ENCODE peak calls at places on chromosomes 1 and 21, in seven cellular contexts. P, O, G, Q, K, H and Z are unnamed samples.

GRCh38 chr1:39954261-39954869 is 580 bp upstream of the MFSD2A start:
- DNase-seq in P (no peak), O (no peak), G (no peak), Q (no peak), K (no peak), H (no peak), Z (no peak)

GRCh38 chr1:2229921-2230700 is 2.0 kb downstream of the SKI start:
- DNase-seq in P (no peak), O (peak), G (no peak), Q (peak), K (peak), H (peak), Z (no peak)

GRCh38 chr1:1191734-1192133 is 14.7 kb downstream of the TNFRSF18 start:
- DNase-seq in P (no peak), O (no peak), G (no peak), Q (no peak), K (no peak), H (no peak), Z (no peak)

GRCh38 chr1:3678361-3679097 is 26.2 kb downstream of the TP73 start:
- DNase-seq in P (peak), O (no peak), G (peak), Q (no peak), K (peak), H (no peak), Z (no peak)

GRCh38 chr1:27099154-27099903 is 55.6 kb downstream of the SLC9A1 start:
- DNase-seq in P (no peak), O (peak), G (peak), Q (peak), K (no peak), H (peak), Z (no peak)

GRCh38 chr1:68331117-68331865 is 99.0 kb upstream of the WLS start:
- DNase-seq in P (no peak), O (peak), G (no peak), Q (peak), K (no peak), H (no peak), Z (no peak)

GRCh38 chr21:43827015-43827611 is 37.7 kb downstream of the RRP1 start:
- DNase-seq in P (no peak), O (peak), G (no peak), Q (peak), K (no peak), H (no peak), Z (no peak)

GRCh38 chr1:158516966-158517365 is 37.2 kb downstream of the OR6Y1 start:
- DNase-seq in P (no peak), O (no peak), G (no peak), Q (no peak), K (no peak), H (no peak), Z (no peak)

GRCh38 chr1:160371691-160372208 is 4.9 kb downstream of the NHLH1 start:
- DNase-seq in P (no peak), O (no peak), G (no peak), Q (no peak), K (no peak), H (no peak), Z (no peak)

GRCh38 chr1:44806704-44807363 is at the start of gene DYNLT4:
- DNase-seq in P (no peak), O (no peak), G (no peak), Q (no peak), K (no peak), H (no peak), Z (no peak)

GRCh38 chr1:209884665-209885117 is 53.3 kb upstream of the SYT14 start:
- DNase-seq in P (no peak), O (peak), G (peak), Q (peak), K (no peak), H (peak), Z (no peak)

GRCh38 chr1:224747578-224747977 is 131.5 kb downstream of the CNIH3 start:
- DNase-seq in P (no peak), O (no peak), G (no peak), Q (peak), K (no peak), H (no peak), Z (no peak)

GRCh38 chr1:214548988-214549387 is 2.4 kb downstream of the PTPN14 start:
- DNase-seq in P (no peak), O (peak), G (no peak), Q (peak), K (no peak), H (no peak), Z (no peak)
- H3K9ac ChIP-seq in P (no peak), O (peak), G (peak), Q (peak), K (no peak), H (no peak), Z (no peak)

GRCh38 chr1:183226361-183226760 is 40.3 kb downstream of the LAMC2 start:
- DNase-seq in P (no peak), O (no peak), G (no peak), Q (no peak), K (no peak), H (no peak), Z (no peak)
- H2BK5ac ChIP-seq in P (no peak), O (no peak), G (no peak), Q (no peak), K (no peak), H (no peak), Z (no peak)

GRCh38 chr1:15408890-15409399 is 743 bp upstream of the EFHD2 start:
- DNase-seq in P (no peak), O (no peak), G (peak), Q (no peak), K (peak), H (no peak), Z (no peak)
- H3K9ac ChIP-seq in P (no peak), O (peak), G (peak), Q (peak), K (no peak), H (no peak), Z (peak)

DNA sequence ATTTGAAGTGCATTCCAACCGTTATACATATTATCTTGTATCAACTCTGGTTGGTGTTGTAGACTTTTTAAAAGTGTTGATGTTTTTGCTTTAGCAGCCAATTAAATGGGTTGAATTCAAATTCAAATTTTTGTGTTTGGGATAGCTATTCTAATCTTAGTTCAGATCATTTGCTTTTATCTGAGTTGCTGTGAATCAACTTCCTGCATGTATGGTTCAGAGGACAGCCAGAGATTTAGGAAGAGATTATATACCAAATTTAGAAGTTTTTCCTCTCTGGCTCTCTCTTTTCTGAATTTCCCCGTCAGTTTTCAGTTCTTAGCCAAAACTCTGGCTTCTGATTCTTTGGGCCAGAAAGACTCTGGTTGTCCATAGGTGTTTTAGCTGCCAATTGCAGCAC is 415.5 kb downstream of the NUF2 start:
- DNase-seq in P (no peak), O (no peak), G (peak), Q (no peak), K (no peak), H (no peak), Z (no peak)
- H2BK5ac ChIP-seq in P (no peak), O (no peak), G (no peak), Q (no peak), K (no peak), H (no peak), Z (no peak)

GRCh38 chr1:192576190-192577144 is 894 bp downstream of the RGS1 start:
- DNase-seq in P (no peak), O (peak), G (no peak), Q (no peak), K (no peak), H (no peak), Z (no peak)

GRCh38 chr1:192575499-192576189 is at the start of gene RGS1:
- DNase-seq in P (no peak), O (peak), G (no peak), Q (no peak), K (no peak), H (peak), Z (no peak)

GRCh38 chr1:192579319-192579738 is 3.8 kb downstream of the RGS1 start:
- DNase-seq in P (no peak), O (peak), G (peak), Q (peak), K (no peak), H (peak), Z (no peak)

GRCh38 chr1:192578144-192578909 is 2.8 kb downstream of the RGS1 start:
- DNase-seq in P (no peak), O (no peak), G (no peak), Q (no peak), K (no peak), H (no peak), Z (no peak)

DNA sequence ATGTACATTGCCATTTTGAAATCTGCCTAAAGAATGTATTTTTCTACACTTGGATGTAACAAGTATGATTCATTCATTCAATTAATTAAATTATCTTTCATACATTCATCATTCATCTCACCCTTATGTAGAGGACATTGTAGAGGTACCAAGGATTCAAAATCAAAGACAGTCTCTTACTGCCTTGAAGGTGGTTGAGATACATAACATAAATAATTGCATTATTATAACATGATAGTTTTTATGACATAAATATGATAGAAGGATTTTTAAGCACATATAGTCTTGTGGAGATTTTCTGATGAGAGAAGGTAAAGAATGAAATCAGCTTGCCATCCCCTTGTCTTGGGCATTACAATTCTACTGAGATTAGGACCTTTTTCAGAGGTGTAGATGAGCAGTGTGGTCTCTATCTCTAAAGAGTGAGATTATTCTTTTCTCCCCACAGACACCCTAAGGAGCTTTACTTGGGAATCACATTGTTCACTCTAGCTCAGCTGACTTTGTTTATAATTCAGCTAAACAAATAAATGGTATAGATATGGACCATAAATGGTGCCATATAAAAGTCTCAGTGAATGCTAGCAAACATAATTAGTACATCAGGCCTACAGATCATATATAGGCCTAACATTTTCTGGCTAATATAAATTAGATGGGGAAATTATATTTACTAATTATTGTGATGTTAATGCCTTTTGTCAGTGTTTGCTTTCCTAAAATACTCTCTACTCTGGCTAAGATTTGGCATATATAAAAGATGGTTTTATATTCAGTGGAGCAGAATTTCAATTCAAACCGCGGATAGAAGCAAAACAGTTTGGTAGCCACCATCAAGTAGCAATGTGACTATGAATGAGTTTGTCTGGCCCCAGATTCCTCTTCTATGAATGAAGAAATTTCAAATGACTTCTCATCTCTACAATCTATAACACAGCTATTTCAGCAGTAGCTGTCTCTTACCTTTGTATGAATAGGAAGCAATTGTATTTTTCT is 1.9 kb downstream of the RGS1 start:
- DNase-seq in P (no peak), O (no peak), G (peak), Q (no peak), K (no peak), H (no peak), Z (no peak)
- H3K9ac ChIP-seq in P (no peak), O (no peak), G (no peak), Q (no peak), K (no peak), H (no peak), Z (no peak)